ENCODE peak calls at places on chromosome 11, in eight cellular contexts. I is gastrocnemius medialis; W is NAMALWA; F is nucleus accumbens; A is midbrain; B is naive thymus-derived CD4-positive, alpha-beta T cell; R is Calu3; P is AG10803. S is an unnamed sample.

GRCh38 chr11:69893631-69894030 is 74.4 kb upstream of the FGF3 start:
- DNase-seq in I (no peak), W (no peak), F (no peak), A (no peak), B (no peak), R (no peak), P (no peak), S (no peak)

GRCh38 chr11:74592063-74592440 is 330 bp upstream of the POLD3 start:
- DNase-seq in I (no peak), W (no peak), F (no peak), A (peak; percentile 51), B (no peak), R (peak; percentile 11), P (no peak), S (no peak)

GRCh38 chr11:62394825-62395538 is 23.9 kb upstream of the SCGB1A1 start:
- DNase-seq in I (peak; percentile 61), W (peak; percentile 83), F (peak; percentile 75), A (peak; percentile 84), B (peak; percentile 65), R (peak; percentile 51), P (peak; percentile 87), S (peak; percentile 87)

GRCh38 chr11:130148927-130149326 is 10.7 kb upstream of the ST14 start:
- DNase-seq in I (no peak), W (no peak), F (no peak), A (no peak), B (no peak), R (no peak), P (no peak), S (no peak)

GRCh38 chr11:12867531-12867930 is 141.6 kb upstream of the RASSF10 start:
- DNase-seq in I (no peak), W (no peak), F (no peak), A (no peak), B (no peak), R (no peak), P (no peak), S (no peak)

GRCh38 chr11:6238902-6239301 is at the start of gene CNGA4:
- DNase-seq in I (no peak), W (no peak), F (no peak), A (no peak), B (no peak), R (no peak), P (no peak), S (no peak)

GRCh38 chr11:37100008-37100407 is 502.0 kb upstream of the RAG2 start:
- DNase-seq in I (no peak), W (no peak), F (no peak), A (no peak), B (no peak), R (no peak), P (no peak), S (no peak)

GRCh38 chr11:108545909-108546501 is 47.6 kb downstream of the EXPH5 start:
- DNase-seq in I (no peak), W (no peak), F (no peak), A (no peak), B (no peak), R (no peak), P (no peak), S (no peak)

GRCh38 chr11:31535479-31535878 is 25.9 kb downstream of the ELP4 start:
- DNase-seq in I (no peak), W (no peak), F (no peak), A (no peak), B (no peak), R (no peak), P (no peak), S (no peak)

GRCh38 chr11:70423523-70424505 is 25.5 kb downstream of the CTTN start:
- DNase-seq in I (no peak), W (no peak), F (no peak), A (no peak), B (no peak), R (peak; percentile 28), P (peak; percentile 79), S (peak; percentile 30)

GRCh38 chr11:118223992-118224391 is 819 bp downstream of the JAML start:
- DNase-seq in I (no peak), W (no peak), F (no peak), A (no peak), B (peak; percentile 32), R (no peak), P (no peak), S (no peak)